ENCODE peak calls at places on chromosome 9, in six cellular contexts. X is HT-29, T is WTC11, V is T-cell, I is pons, O is mucosa of gallbladder. W is an unnamed sample.

GRCh38 chr9:109114670-109115069 is 5.1 kb downstream of the TMEM245 start:
- DNase-seq in X (no peak), T (no peak), V (no peak), I (no peak), O (no peak), W (peak)

GRCh38 chr9:17134843-17135577 is at the start of gene CNTLN:
- DNase-seq in X (peak), T (peak), V (peak), I (peak), O (peak), W (peak)

GRCh38 chr9:131220485-131220884 is 55.8 kb downstream of the FAM78A start:
- DNase-seq in X (no peak), T (no peak), V (no peak), I (no peak), O (no peak), W (no peak)

GRCh38 chr9:137113385-137114159 is 961 bp downstream of the DPP7 start:
- DNase-seq in X (no peak), T (no peak), V (no peak), I (no peak), O (no peak), W (peak)

GRCh38 chr9:10701906-10702305 is 89.1 kb upstream of the PTPRD start:
- DNase-seq in X (no peak), T (no peak), V (no peak), I (no peak), O (no peak), W (no peak)

GRCh38 chr9:87075537-87075936 is 128.2 kb upstream of the GAS1 start:
- DNase-seq in X (no peak), T (peak), V (no peak), I (no peak), O (no peak), W (no peak)

GRCh38 chr9:132474253-132474652 is 64.2 kb downstream of the CFAP77 start:
- DNase-seq in X (no peak), T (no peak), V (no peak), I (no peak), O (no peak), W (no peak)

GRCh38 chr9:95623614-95624013 is 106.8 kb upstream of the PTCH1 start:
- DNase-seq in X (peak), T (no peak), V (no peak), I (no peak), O (no peak), W (no peak)

GRCh38 chr9:132851421-132851792 is 26.7 kb downstream of the AK8 start:
- DNase-seq in X (no peak), T (no peak), V (no peak), I (no peak), O (no peak), W (no peak)

GRCh38 chr9:69975681-69976080 is 68.0 kb upstream of the MAMDC2 start:
- DNase-seq in X (no peak), T (no peak), V (no peak), I (no peak), O (no peak), W (no peak)

GRCh38 chr9:134950811-134951210 is 33.1 kb upstream of the FCN1 start:
- DNase-seq in X (no peak), T (no peak), V (no peak), I (no peak), O (no peak), W (no peak)

GRCh38 chr9:130728721-130729120 is 35.1 kb downstream of the EXOSC2 start:
- DNase-seq in X (no peak), T (no peak), V (no peak), I (no peak), O (no peak), W (no peak)

GRCh38 chr9:95087659-95088242 is 229.8 kb downstream of the FANCC start:
- DNase-seq in X (peak), T (no peak), V (no peak), I (no peak), O (no peak), W (no peak)

GRCh38 chr9:136620441-136621018 is 42.2 kb upstream of the EGFL7 start:
- DNase-seq in X (no peak), T (no peak), V (no peak), I (no peak), O (no peak), W (no peak)

GRCh38 chr9:14221558-14221957 is 92.4 kb downstream of the NFIB start:
- DNase-seq in X (peak), T (no peak), V (no peak), I (no peak), O (peak), W (no peak)

GRCh38 chr9:93676310-93677054 is 100.1 kb downstream of the PHF2 start:
- DNase-seq in X (no peak), T (peak), V (no peak), I (no peak), O (no peak), W (no peak)

GRCh38 chr9:16150501-16150900 is 597.7 kb downstream of the CCDC171 start:
- DNase-seq in X (no peak), T (no peak), V (no peak), I (no peak), O (peak), W (peak)

GRCh38 chr9:137550958-137551655 is 572 bp upstream of the MRPL41 start:
- DNase-seq in X (peak), T (peak), V (peak), I (peak), O (no peak), W (peak)

GRCh38 chr9:6788175-6789016 is 30.6 kb downstream of the KDM4C start:
- DNase-seq in X (peak), T (peak), V (no peak), I (peak), O (peak), W (peak)

GRCh38 chr9:79610019-79610760 is 38.4 kb downstream of the TLE4 start:
- DNase-seq in X (no peak), T (no peak), V (no peak), I (no peak), O (no peak), W (no peak)

GRCh38 chr9:121886759-121887485 is 206.2 kb downstream of the TTLL11 start:
- DNase-seq in X (no peak), T (no peak), V (no peak), I (no peak), O (no peak), W (no peak)

GRCh38 chr9:120777229-120777628 is 16.0 kb downstream of the FBXW2 start:
- DNase-seq in X (no peak), T (no peak), V (no peak), I (no peak), O (no peak), W (no peak)

GRCh38 chr9:76321185-76321828 is 72.9 kb downstream of the RFK start:
- DNase-seq in X (no peak), T (no peak), V (no peak), I (no peak), O (no peak), W (no peak)

GRCh38 chr9:129333961-129334743 is 156.1 kb upstream of the IER5L start:
- DNase-seq in X (peak), T (peak), V (peak), I (peak), O (peak), W (peak)

GRCh38 chr9:115597330-115597729 is 479.4 kb upstream of the TNC start:
- DNase-seq in X (no peak), T (no peak), V (no peak), I (no peak), O (no peak), W (no peak)

GRCh38 chr9:6915635-6916034 is 157.9 kb downstream of the KDM4C start:
- DNase-seq in X (no peak), T (no peak), V (no peak), I (no peak), O (no peak), W (no peak)

GRCh38 chr9:93659044-93659836 is 82.9 kb downstream of the PHF2 start:
- DNase-seq in X (no peak), T (peak), V (no peak), I (no peak), O (no peak), W (no peak)

GRCh38 chr9:16221350-16221749 is 649.1 kb downstream of the BNC2 start:
- DNase-seq in X (no peak), T (no peak), V (no peak), I (no peak), O (no peak), W (no peak)

GRCh38 chr9:91101598-91102168 is 260.0 kb downstream of the AUH start:
- DNase-seq in X (no peak), T (no peak), V (peak), I (no peak), O (no peak), W (no peak)

GRCh38 chr9:11893331-11893730 is 799.9 kb upstream of the TYRP1 start:
- DNase-seq in X (no peak), T (no peak), V (no peak), I (no peak), O (no peak), W (no peak)

GRCh38 chr9:748861-749497 is 92.5 kb upstream of the DMRT1 start:
- DNase-seq in X (no peak), T (no peak), V (no peak), I (no peak), O (no peak), W (no peak)

GRCh38 chr9:32384002-32384363 is 460 bp upstream of the ACO1 start:
- DNase-seq in X (no peak), T (no peak), V (no peak), I (no peak), O (peak), W (no peak)

GRCh38 chr9:126320158-126320922 is 6.3 kb upstream of the MVB12B start:
- DNase-seq in X (no peak), T (no peak), V (peak), I (no peak), O (no peak), W (no peak)

GRCh38 chr9:93657331-93658111 is 81.1 kb downstream of the PHF2 start:
- DNase-seq in X (no peak), T (peak), V (no peak), I (no peak), O (no peak), W (no peak)

GRCh38 chr9:124770359-124771020 is 621 bp downstream of the NR6A1 start:
- DNase-seq in X (peak), T (peak), V (no peak), I (no peak), O (no peak), W (peak)

GRCh38 chr9:110555551-110555950 is 24.0 kb downstream of the SVEP1 start:
- DNase-seq in X (no peak), T (no peak), V (no peak), I (no peak), O (no peak), W (peak)

GRCh38 chr9:35867538-35867937 is 2.7 kb downstream of the OR13J1 start:
- DNase-seq in X (no peak), T (no peak), V (no peak), I (no peak), O (no peak), W (no peak)

GRCh38 chr9:132182609-132183073 is 20.8 kb downstream of the NTNG2 start:
- DNase-seq in X (no peak), T (no peak), V (no peak), I (peak), O (no peak), W (peak)

W was measured in cardiac muscle cell.